ENCODE peak calls at places on chromosomes 12 and 14, in four cellular contexts. One of them, this sample, is unnamed.

GRCh38 chr12:121925361-121925725 is 7.0 kb downstream of the CFAP251 start:
- DNase-seq in lower leg skin: no peak
- DNase-seq in adrenal gland: no peak
- DNase-seq in AG04449: no peak
- DNase-seq in this sample: no peak

GRCh38 chr14:53599221-53599945 is 357.2 kb downstream of the BMP4 start:
- DNase-seq in lower leg skin: no peak
- DNase-seq in adrenal gland: no peak
- DNase-seq in AG04449: no peak
- DNase-seq in this sample: peak; percentile 88

GRCh38 chr12:43551271-43551970 is 582 bp downstream of the ADAMTS20 start:
- DNase-seq in lower leg skin: no peak
- DNase-seq in adrenal gland: no peak
- DNase-seq in AG04449: no peak
- DNase-seq in this sample: no peak

GRCh38 chr12:121114019-121114639 is 18.5 kb upstream of the P2RX7 start:
- DNase-seq in lower leg skin: no peak
- DNase-seq in adrenal gland: no peak
- DNase-seq in AG04449: no peak
- DNase-seq in this sample: no peak

GRCh38 chr12:49389092-49389703 is 21.9 kb downstream of the SPATS2 start:
- DNase-seq in lower leg skin: no peak
- DNase-seq in adrenal gland: no peak
- DNase-seq in AG04449: no peak
- DNase-seq in this sample: no peak

GRCh38 chr14:27995688-27996087 is 770.9 kb upstream of the FOXG1 start:
- DNase-seq in lower leg skin: no peak
- DNase-seq in adrenal gland: no peak
- DNase-seq in AG04449: no peak
- DNase-seq in this sample: no peak

GRCh38 chr14:36238666-36239363 is 62.3 kb upstream of the PTCSC3 start:
- DNase-seq in lower leg skin: no peak
- DNase-seq in adrenal gland: no peak
- DNase-seq in AG04449: no peak
- DNase-seq in this sample: no peak

GRCh38 chr14:73124180-73124894 is 12.0 kb upstream of the PSEN1 start:
- DNase-seq in lower leg skin: no peak
- DNase-seq in adrenal gland: no peak
- DNase-seq in AG04449: no peak
- DNase-seq in this sample: no peak

GRCh38 chr14:97442363-97442762 is 645.2 kb downstream of the VRK1 start:
- DNase-seq in lower leg skin: no peak
- DNase-seq in adrenal gland: no peak
- DNase-seq in AG04449: no peak
- DNase-seq in this sample: no peak

GRCh38 chr12:64824500-64825142 is at the start of gene TBC1D30:
- DNase-seq in lower leg skin: no peak
- DNase-seq in adrenal gland: peak; percentile 23
- DNase-seq in AG04449: no peak
- DNase-seq in this sample: no peak

GRCh38 chr14:20676072-20676471 is 8.3 kb upstream of the RNASE4 start:
- DNase-seq in lower leg skin: no peak
- DNase-seq in adrenal gland: no peak
- DNase-seq in AG04449: no peak
- DNase-seq in this sample: no peak

GRCh38 chr14:60684203-60684602 is 34.9 kb upstream of the SIX1 start:
- DNase-seq in lower leg skin: no peak
- DNase-seq in adrenal gland: no peak
- DNase-seq in AG04449: no peak
- DNase-seq in this sample: no peak

GRCh38 chr14:81371802-81372201 is 28.3 kb downstream of the STON2 start:
- DNase-seq in lower leg skin: no peak
- DNase-seq in adrenal gland: no peak
- DNase-seq in AG04449: no peak
- DNase-seq in this sample: no peak
- H3K4me3 ChIP-seq in lower leg skin: no peak overlapping the region
- H3K4me3 ChIP-seq in adrenal gland: no peak overlapping the region
- H3K4me3 ChIP-seq in AG04449: no peak overlapping the region
- H3K4me3 ChIP-seq in this sample: no peak overlapping the region

DNA sequence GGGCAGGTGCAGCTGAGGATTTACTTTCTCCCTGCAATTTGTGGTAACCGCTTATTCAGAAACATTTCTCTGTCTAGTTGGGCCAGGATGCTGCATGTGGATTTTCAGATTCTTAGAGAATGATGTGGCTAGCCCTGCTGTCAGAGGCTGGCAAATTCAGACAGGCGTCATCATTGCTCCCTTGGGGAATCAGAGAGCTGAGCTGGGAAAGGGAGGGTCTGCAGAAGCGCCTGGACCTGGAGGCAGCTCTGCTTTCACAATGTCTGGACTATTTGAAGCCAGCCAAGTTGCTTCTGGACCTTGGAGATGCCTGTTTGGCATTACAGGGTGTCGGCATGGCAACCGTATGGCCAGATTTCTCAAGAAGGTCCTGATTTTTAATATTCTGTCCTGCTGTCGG is 3.4 kb downstream of the GALNT16 start:
- DNase-seq in lower leg skin: peak; percentile 94
- DNase-seq in adrenal gland: peak; percentile 75
- DNase-seq in AG04449: peak; percentile 93
- DNase-seq in this sample: peak; percentile 81
- H3K4me3 ChIP-seq in lower leg skin: no peak overlapping the region
- H3K4me3 ChIP-seq in adrenal gland: no peak overlapping the region
- H3K4me3 ChIP-seq in AG04449: no peak overlapping the region
- H3K4me3 ChIP-seq in this sample: no peak overlapping the region

GRCh38 chr12:53097207-53097563 is 282 bp upstream of the IGFBP6 start:
- DNase-seq in lower leg skin: peak; percentile 87
- DNase-seq in adrenal gland: no peak
- DNase-seq in AG04449: no peak
- DNase-seq in this sample: no peak
- H3K4me3 ChIP-seq in lower leg skin: peak overlapping the region; percentile 10
- H3K4me3 ChIP-seq in adrenal gland: no peak overlapping the region
- H3K4me3 ChIP-seq in AG04449: peak overlapping the region; percentile 73
- H3K4me3 ChIP-seq in this sample: peak overlapping the region; percentile 61

GRCh38 chr12:100955139-100955538 is 160.6 kb downstream of the ANO4 start:
- DNase-seq in lower leg skin: no peak
- DNase-seq in adrenal gland: peak; percentile 16
- DNase-seq in AG04449: no peak
- DNase-seq in this sample: peak; percentile 90
- H3K4me3 ChIP-seq in lower leg skin: no peak overlapping the region
- H3K4me3 ChIP-seq in adrenal gland: no peak overlapping the region
- H3K4me3 ChIP-seq in AG04449: no peak overlapping the region
- H3K4me3 ChIP-seq in this sample: no peak overlapping the region

GRCh38 chr12:130333341-130333740 is 4.3 kb upstream of the PIWIL1 start:
- DNase-seq in lower leg skin: no peak
- DNase-seq in adrenal gland: no peak
- DNase-seq in AG04449: no peak
- DNase-seq in this sample: no peak
- H3K4me3 ChIP-seq in lower leg skin: no peak overlapping the region
- H3K4me3 ChIP-seq in adrenal gland: no peak overlapping the region
- H3K4me3 ChIP-seq in AG04449: no peak overlapping the region
- H3K4me3 ChIP-seq in this sample: no peak overlapping the region

GRCh38 chr12:88458327-88458726 is 121.9 kb downstream of the KITLG start:
- DNase-seq in lower leg skin: no peak
- DNase-seq in adrenal gland: no peak
- DNase-seq in AG04449: no peak
- DNase-seq in this sample: no peak
- H3K4me3 ChIP-seq in lower leg skin: no peak overlapping the region
- H3K4me3 ChIP-seq in adrenal gland: no peak overlapping the region
- H3K4me3 ChIP-seq in AG04449: no peak overlapping the region
- H3K4me3 ChIP-seq in this sample: no peak overlapping the region

DNA sequence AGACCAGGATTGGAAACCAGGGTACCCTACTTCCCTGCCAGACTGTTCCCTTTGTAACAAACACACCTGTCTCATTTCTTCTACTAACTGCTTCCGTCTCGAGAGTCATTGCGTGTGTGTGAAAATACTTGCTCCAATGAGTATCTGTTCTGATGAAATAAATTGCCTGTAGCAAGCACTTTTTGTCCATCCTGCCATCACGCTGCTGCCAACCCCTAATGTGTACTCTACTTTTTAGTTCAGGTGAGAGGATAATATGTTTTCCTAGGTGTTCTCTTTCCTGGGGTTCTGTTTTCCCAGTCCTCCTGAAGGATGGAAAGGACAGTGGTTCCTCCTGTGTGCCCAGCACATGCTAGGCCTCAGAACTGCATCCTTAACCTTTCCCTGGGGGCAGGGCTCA is 1.0 kb downstream of the TUNAR start:
- DNase-seq in lower leg skin: no peak
- DNase-seq in adrenal gland: no peak
- DNase-seq in AG04449: no peak
- DNase-seq in this sample: no peak
- H3K4me3 ChIP-seq in lower leg skin: no peak overlapping the region
- H3K4me3 ChIP-seq in adrenal gland: no peak overlapping the region
- H3K4me3 ChIP-seq in AG04449: no peak overlapping the region
- H3K4me3 ChIP-seq in this sample: no peak overlapping the region

DNA sequence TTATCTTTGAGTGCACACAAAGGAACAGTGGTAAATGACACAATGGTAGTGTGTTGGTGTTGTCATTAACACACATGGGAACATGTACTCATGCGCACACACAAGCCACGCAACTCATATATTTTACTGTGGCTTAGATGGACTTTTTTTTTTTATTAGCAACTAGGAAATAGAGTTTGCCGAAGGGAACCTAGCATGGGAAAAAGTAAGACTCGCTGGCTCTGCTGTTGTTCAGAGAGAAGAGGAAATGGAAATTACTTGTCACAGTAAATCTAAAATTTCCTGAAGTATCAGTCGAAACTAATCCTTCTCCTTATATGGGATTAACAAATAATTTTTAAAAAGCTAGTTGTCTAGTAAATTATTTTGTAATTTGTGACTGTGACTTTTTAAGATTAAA is 33.7 kb upstream of the IL22 start:
- DNase-seq in lower leg skin: no peak
- DNase-seq in adrenal gland: no peak
- DNase-seq in AG04449: no peak
- DNase-seq in this sample: no peak
- H3K4me3 ChIP-seq in lower leg skin: no peak overlapping the region
- H3K4me3 ChIP-seq in adrenal gland: no peak overlapping the region
- H3K4me3 ChIP-seq in AG04449: no peak overlapping the region
- H3K4me3 ChIP-seq in this sample: no peak overlapping the region

GRCh38 chr14:85991156-85991555 is 461.2 kb downstream of the FLRT2 start:
- DNase-seq in lower leg skin: no peak
- DNase-seq in adrenal gland: no peak
- DNase-seq in AG04449: no peak
- DNase-seq in this sample: no peak
- H3K4me3 ChIP-seq in lower leg skin: no peak overlapping the region
- H3K4me3 ChIP-seq in adrenal gland: no peak overlapping the region
- H3K4me3 ChIP-seq in AG04449: no peak overlapping the region
- H3K4me3 ChIP-seq in this sample: no peak overlapping the region

This sample was measured in astrocyte of the cerebellum.